ENCODE peak calls at places on chromosomes 2 and 18, in six cellular contexts. W, E, P, R, F and X are unnamed samples.

GRCh38 chr2:237209046-237209375 is 123.3 kb downstream of the COPS8 start:
- DNase-seq in R (no peak), E (no peak), P (no peak), F (no peak), W (no peak), X (no peak)

GRCh38 chr18:78268226-78268625 is 711.4 kb upstream of the SALL3 start:
- DNase-seq in W (no peak), R (no peak), F (no peak), P (no peak), E (no peak), X (no peak)

GRCh38 chr2:25324905-25325592 is 16.7 kb downstream of the DNMT3A start:
- DNase-seq in W (no peak), E (no peak), R (peak; percentile 68), P (no peak), F (no peak), X (no peak)

GRCh38 chr2:201858781-201859180 is 52.4 kb downstream of the CDK15 start:
- DNase-seq in E (no peak), F (no peak), W (no peak), P (peak; percentile 86), R (peak; percentile 55), X (no peak)

GRCh38 chr2:216546646-216547403 is 48.2 kb downstream of the RPL37A start:
- DNase-seq in R (peak; percentile 82), W (no peak), F (no peak), P (no peak), E (no peak), X (no peak)

GRCh38 chr2:53913721-53914120 is 54.0 kb upstream of the GPR75 start:
- DNase-seq in F (no peak), P (no peak), R (peak; percentile 83), E (no peak), W (no peak), X (peak; percentile 4)

GRCh38 chr2:133886735-133887675 is 318.7 kb upstream of the NCKAP5 start:
- DNase-seq in F (peak; percentile 70), P (peak; percentile 86), E (peak; percentile 78), W (peak; percentile 91), R (peak; percentile 83), X (peak; percentile 76)

GRCh38 chr2:110101280-110101844 is 14.3 kb downstream of the MALL start:
- DNase-seq in R (peak; percentile 99), F (peak; percentile 91), P (no peak), W (peak; percentile 100), E (no peak), X (no peak)

GRCh38 chr18:23105581-23106219 is 29.6 kb upstream of the CABLES1 start:
- DNase-seq in R (no peak), P (no peak), F (no peak), E (no peak), W (peak; percentile 49), X (no peak)

GRCh38 chr2:54508521-54508920 is 52.4 kb downstream of the SPTBN1 start:
- DNase-seq in P (no peak), E (no peak), R (no peak), W (no peak), F (no peak), X (no peak)

GRCh38 chr2:222688912-222689311 is 17.5 kb downstream of the MOGAT1 start:
- DNase-seq in W (no peak), F (no peak), R (peak; percentile 46), P (no peak), E (no peak), X (no peak)

GRCh38 chr2:239548491-239548890 is 147.7 kb upstream of the HDAC4 start:
- DNase-seq in P (no peak), E (peak; percentile 80), W (peak; percentile 58), R (no peak), F (no peak), X (no peak)

DNA sequence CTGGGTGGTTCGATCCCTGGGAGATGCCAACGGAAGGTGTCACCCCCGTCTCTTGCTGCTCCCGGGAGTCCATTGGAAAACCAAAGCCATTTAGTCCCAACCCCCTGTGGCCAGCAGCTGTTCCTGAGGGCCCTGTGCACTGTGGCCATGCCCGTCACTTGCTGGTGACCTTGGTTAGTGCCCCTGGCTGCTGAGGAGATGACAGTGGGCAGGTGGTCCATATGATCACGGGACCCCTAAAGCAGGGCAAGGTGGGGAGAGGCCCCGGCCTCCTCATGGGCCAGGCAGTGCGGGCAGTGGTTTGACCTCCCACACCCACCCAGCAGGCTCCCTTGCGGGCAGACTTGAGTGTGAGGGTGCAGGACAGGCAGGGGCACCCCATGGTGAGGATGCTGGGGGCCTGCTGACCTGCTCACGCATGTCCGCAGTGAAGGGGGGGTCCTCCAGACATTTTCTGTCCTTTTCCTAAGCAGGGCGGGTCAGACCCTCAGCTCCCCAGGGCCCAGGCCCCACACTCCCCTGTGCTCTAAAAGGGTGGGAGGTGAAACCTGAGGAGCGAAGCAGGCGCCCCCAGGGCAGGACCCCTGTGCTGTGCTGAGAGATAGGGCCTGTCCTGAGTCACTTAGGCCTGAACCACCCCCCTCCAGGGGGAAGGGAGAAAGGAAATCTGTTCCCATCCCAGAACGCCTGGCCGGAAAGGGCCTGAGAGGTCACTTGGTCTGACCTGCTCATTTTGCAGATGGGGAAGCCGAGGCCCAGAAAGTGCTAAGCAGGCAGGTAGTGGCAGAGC is 6.8 kb downstream of the ITM2C start:
- DNase-seq in F (no peak), E (peak; percentile 21), W (no peak), R (no peak), P (no peak), X (no peak)
- TF ChIP-seq EZH2phosphoT487 in F (no peak), E (no peak), W (no peak), R (no peak), P (no peak), X (no peak)

GRCh38 chr2:162694255-162694654 is 144.3 kb downstream of the KCNH7 start:
- DNase-seq in P (no peak), R (no peak), W (no peak), E (no peak), F (no peak), X (no peak)

GRCh38 chr2:162697111-162697510 is 141.5 kb downstream of the KCNH7 start:
- DNase-seq in P (no peak), F (no peak), W (no peak), R (no peak), E (no peak), X (no peak)
- H3K27ac ChIP-seq in P (no peak overlapping the region), F (no peak overlapping the region), W (no peak overlapping the region), R (no peak overlapping the region), E (no peak overlapping the region), X (no peak overlapping the region)

GRCh38 chr18:9574473-9575115 is 39.8 kb downstream of the PPP4R1 start:
- DNase-seq in E (no peak), W (no peak), F (no peak), P (no peak), R (no peak), X (no peak)

GRCh38 chr18:9571546-9571945 is 42.8 kb downstream of the PPP4R1 start:
- DNase-seq in F (no peak), E (no peak), W (no peak), R (no peak), P (no peak), X (no peak)

GRCh38 chr18:9577361-9577760 is 37.0 kb downstream of the PPP4R1 start:
- DNase-seq in F (no peak), W (no peak), R (no peak), E (no peak), P (no peak), X (no peak)

GRCh38 chr18:9578306-9578705 is 36.1 kb downstream of the PPP4R1 start:
- DNase-seq in P (no peak), W (peak; percentile 24), F (no peak), R (peak; percentile 41), E (no peak), X (no peak)

GRCh38 chr18:9575558-9575957 is 38.8 kb downstream of the PPP4R1 start:
- DNase-seq in R (peak; percentile 87), E (no peak), P (peak; percentile 73), W (peak; percentile 95), F (peak; percentile 89), X (peak; percentile 69)
- H3K4me3 ChIP-seq in R (no peak overlapping the region), E (no peak overlapping the region), P (no peak overlapping the region), W (no peak overlapping the region), F (no peak overlapping the region), X (no peak overlapping the region)

GRCh38 chr18:63320041-63320689 is 596 bp upstream of the BCL2 start:
- DNase-seq in R (peak; percentile 83), W (peak; percentile 63), F (peak; percentile 29), E (peak; percentile 90), P (peak; percentile 87), X (peak; percentile 77)
- TF ChIP-seq EZH2phosphoT487 in R (no peak), W (no peak), F (no peak), E (no peak), P (no peak), X (no peak)

DNA sequence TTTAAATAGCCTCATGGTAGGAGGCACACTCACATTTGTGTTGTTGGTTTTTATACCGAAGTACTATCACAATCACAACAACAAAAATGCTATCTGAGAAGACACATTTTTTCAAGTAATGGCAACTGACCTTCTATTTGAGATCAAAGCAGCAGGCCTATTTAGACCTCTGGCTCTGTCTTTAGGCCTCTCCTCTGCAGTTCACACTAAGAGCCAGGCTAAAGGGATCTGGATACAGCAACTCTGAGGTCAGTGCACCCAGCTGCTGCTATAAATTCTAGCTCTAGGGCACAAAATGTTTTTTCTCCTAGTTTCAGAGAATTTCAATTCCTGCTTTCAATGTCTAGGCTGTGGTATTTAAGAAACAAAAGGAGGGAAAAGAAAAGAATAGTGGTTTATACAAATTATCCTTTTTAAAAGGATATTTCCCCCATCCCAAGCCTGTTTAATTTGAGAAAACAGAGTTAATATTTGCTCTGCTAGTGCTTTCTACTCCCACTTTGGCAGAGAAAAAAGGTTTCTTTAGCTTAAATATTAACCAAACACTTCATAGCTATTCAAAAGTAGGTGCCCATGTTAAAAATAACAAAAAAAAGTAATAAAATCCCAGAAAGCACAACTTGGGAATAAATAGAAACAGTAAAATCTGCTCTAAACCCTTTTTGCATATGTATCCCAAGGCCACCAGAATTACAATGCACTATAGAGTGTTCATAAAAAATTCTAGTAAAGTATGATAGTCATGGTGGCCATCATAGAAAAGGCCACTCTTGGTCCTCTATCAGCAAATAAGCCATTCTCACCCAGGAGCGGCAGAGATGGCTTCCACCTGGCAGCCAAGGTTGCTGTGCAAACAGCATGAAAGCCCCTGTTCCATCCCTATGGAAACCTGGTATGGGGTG is 293.6 kb upstream of the SESTD1 start:
- DNase-seq in E (no peak), P (peak; percentile 6), R (no peak), F (no peak), W (no peak), X (no peak)
- H3K27ac ChIP-seq in E (no peak overlapping the region), P (peak overlapping the region; percentile 26), R (no peak overlapping the region), F (no peak overlapping the region), W (no peak overlapping the region), X (no peak overlapping the region)

DNA sequence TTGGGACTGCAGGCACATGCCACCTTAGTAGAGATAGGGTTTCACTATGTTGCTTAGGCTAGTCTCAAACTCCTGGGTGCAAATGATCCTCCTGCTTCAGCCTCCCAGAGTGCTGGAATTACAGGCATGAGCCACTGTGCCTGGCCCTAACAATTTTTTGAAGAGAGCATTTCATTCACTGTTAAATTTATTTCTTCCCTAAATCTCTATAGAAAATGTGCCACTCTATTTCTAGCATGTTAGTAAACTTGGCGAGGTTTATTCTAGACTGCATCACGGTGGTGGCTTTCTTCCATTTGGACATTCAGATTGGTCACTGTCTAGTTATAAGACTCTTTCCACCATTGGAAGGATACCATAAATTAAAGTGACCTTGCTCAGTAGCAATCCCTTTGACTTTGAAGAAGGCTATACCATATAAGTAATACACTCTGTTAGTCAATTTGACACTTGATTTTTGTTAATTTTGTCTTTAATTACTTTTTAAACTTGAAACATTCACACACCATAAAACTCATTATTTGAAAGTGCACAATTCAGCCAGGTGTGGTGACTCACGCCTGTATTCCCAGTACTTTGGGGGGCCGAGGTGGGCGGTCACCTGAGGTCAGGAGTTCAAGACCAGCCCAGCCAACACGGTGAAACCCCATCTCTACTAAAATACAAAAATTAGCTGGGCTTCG is 16.2 kb downstream of the DDX1 start:
- DNase-seq in E (no peak), R (no peak), F (no peak), P (no peak), W (no peak), X (no peak)
- H3K4me3 ChIP-seq in E (no peak overlapping the region), R (no peak overlapping the region), F (no peak overlapping the region), P (no peak overlapping the region), W (no peak overlapping the region), X (no peak overlapping the region)

GRCh38 chr2:44524347-44524926 is 162.7 kb downstream of the CAMKMT start:
- DNase-seq in F (no peak), E (no peak), P (no peak), R (peak; percentile 3), W (no peak), X (no peak)
- TF ChIP-seq EZH2phosphoT487 in F (no peak), E (no peak), P (no peak), R (no peak), W (no peak), X (no peak)